ENCODE peak calls at places on chromosomes 7 and 10, in four cellular contexts. One of them, this sample, is unnamed.

GRCh38 chr7:84144480-84144879 is 50.1 kb downstream of the SEMA3A start:
- DNase-seq in mesenchymal stem cell: peak; percentile 47
- DNase-seq in H9: no peak
- DNase-seq in mesendoderm: peak; percentile 47
- DNase-seq in this sample: no peak

GRCh38 chr7:30594055-30594539 is 581 bp upstream of the GARS1 start:
- DNase-seq in mesendoderm: peak; percentile 85
- DNase-seq in H9: peak; percentile 51
- DNase-seq in mesenchymal stem cell: no peak
- DNase-seq in this sample: no peak

GRCh38 chr10:70585555-70586243 is 16.8 kb downstream of the PRF1 start:
- DNase-seq in H9: peak; percentile 29
- DNase-seq in mesendoderm: no peak
- DNase-seq in mesenchymal stem cell: no peak
- DNase-seq in this sample: no peak

GRCh38 chr7:28533731-28534531 is 121.6 kb downstream of the CREB5 start:
- DNase-seq in H9: no peak
- DNase-seq in mesenchymal stem cell: no peak
- DNase-seq in mesendoderm: no peak
- DNase-seq in this sample: no peak

GRCh38 chr10:18214692-18215563 is 74.7 kb downstream of the CACNB2 start:
- DNase-seq in mesendoderm: peak; percentile 60
- DNase-seq in mesenchymal stem cell: peak; percentile 67
- DNase-seq in H9: peak; percentile 41
- DNase-seq in this sample: peak; percentile 48

GRCh38 chr10:16779375-16779774 is 37.8 kb downstream of the RSU1 start:
- DNase-seq in H9: no peak
- DNase-seq in mesendoderm: no peak
- DNase-seq in mesenchymal stem cell: no peak
- DNase-seq in this sample: no peak

GRCh38 chr7:151433721-151434400 is 6.1 kb downstream of the CRYGN start:
- DNase-seq in H9: no peak
- DNase-seq in mesendoderm: no peak
- DNase-seq in mesenchymal stem cell: no peak
- DNase-seq in this sample: no peak

GRCh38 chr7:39810204-39810642 is 139.8 kb upstream of the CDK13 start:
- DNase-seq in mesendoderm: peak; percentile 36
- DNase-seq in mesenchymal stem cell: no peak
- DNase-seq in H9: peak; percentile 44
- DNase-seq in this sample: no peak

GRCh38 chr7:44259547-44260457 is 59.0 kb downstream of the YKT6 start:
- DNase-seq in mesendoderm: no peak
- DNase-seq in mesenchymal stem cell: peak; percentile 85
- DNase-seq in H9: no peak
- DNase-seq in this sample: no peak

GRCh38 chr7:150876817-150877526 is 24.7 kb downstream of the AOC1 start:
- DNase-seq in mesendoderm: peak; percentile 99
- DNase-seq in H9: peak; percentile 86
- DNase-seq in mesenchymal stem cell: peak; percentile 94
- DNase-seq in this sample: peak; percentile 80

GRCh38 chr7:116573541-116573940 is 48.7 kb downstream of the CAV1 start:
- DNase-seq in mesendoderm: no peak
- DNase-seq in mesenchymal stem cell: no peak
- DNase-seq in H9: no peak
- DNase-seq in this sample: no peak
- H4K8ac ChIP-seq in mesendoderm: no peak overlapping the region
- H4K8ac ChIP-seq in mesenchymal stem cell: no peak overlapping the region
- H4K8ac ChIP-seq in H9: no peak overlapping the region
- H4K8ac ChIP-seq in this sample: no peak overlapping the region

DNA sequence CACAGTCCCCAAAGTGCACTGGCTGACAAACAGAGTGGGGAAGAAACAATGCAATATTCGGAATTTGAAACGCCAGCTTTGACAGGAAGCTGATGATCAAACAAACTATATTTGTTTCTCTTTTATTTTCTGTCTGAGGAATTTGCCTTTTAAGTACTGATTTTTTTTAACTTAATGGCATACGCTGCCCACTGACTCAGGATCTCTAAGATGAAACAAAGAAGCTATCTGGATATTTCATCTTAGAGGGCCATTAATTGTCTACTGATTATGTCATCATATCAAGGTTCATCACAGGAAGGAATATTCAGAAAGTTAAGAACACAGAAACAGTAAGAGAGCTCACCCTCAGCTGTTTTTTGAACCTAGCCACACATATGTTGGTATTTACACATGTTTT is 197.1 kb upstream of the INHBA start:
- DNase-seq in H9: no peak
- DNase-seq in mesendoderm: no peak
- DNase-seq in mesenchymal stem cell: no peak
- DNase-seq in this sample: no peak
- H4K8ac ChIP-seq in H9: no peak overlapping the region
- H4K8ac ChIP-seq in mesendoderm: no peak overlapping the region
- H4K8ac ChIP-seq in mesenchymal stem cell: no peak overlapping the region
- H4K8ac ChIP-seq in this sample: no peak overlapping the region

GRCh38 chr7:148930335-148930734 is 46.2 kb upstream of the EZH2 start:
- DNase-seq in mesenchymal stem cell: no peak
- DNase-seq in mesendoderm: no peak
- DNase-seq in H9: no peak
- DNase-seq in this sample: no peak

GRCh38 chr7:148924011-148924410 is 39.9 kb upstream of the EZH2 start:
- DNase-seq in mesendoderm: no peak
- DNase-seq in H9: no peak
- DNase-seq in mesenchymal stem cell: no peak
- DNase-seq in this sample: no peak

GRCh38 chr7:148925836-148926235 is 41.7 kb upstream of the EZH2 start:
- DNase-seq in mesendoderm: no peak
- DNase-seq in mesenchymal stem cell: no peak
- DNase-seq in H9: no peak
- DNase-seq in this sample: no peak

GRCh38 chr7:148927141-148927540 is 43.0 kb upstream of the EZH2 start:
- DNase-seq in H9: no peak
- DNase-seq in mesenchymal stem cell: no peak
- DNase-seq in mesendoderm: no peak
- DNase-seq in this sample: no peak

DNA sequence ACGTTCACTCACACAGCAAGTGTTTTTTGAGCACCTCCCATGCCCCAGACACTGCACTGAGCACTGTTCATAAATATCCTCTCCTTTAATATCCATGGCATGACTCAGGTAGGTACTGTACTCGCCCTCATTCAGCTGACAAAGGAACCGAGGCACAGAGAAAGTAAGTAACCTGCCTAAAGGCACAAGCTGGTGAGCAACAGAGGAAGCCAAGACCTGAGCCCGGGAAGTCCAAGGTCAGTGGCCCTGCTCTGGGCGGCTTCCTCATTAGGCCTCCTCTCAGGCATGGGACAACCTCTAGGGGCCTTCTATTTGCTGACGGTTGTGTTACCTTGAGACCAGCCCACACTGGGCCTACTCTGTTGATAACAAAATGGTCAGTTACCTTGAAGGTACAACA is 45.1 kb upstream of the EZH2 start:
- DNase-seq in mesenchymal stem cell: no peak
- DNase-seq in H9: no peak
- DNase-seq in mesendoderm: no peak
- DNase-seq in this sample: no peak
- H4K8ac ChIP-seq in mesenchymal stem cell: no peak overlapping the region
- H4K8ac ChIP-seq in H9: no peak overlapping the region
- H4K8ac ChIP-seq in mesendoderm: no peak overlapping the region
- H4K8ac ChIP-seq in this sample: no peak overlapping the region

DNA sequence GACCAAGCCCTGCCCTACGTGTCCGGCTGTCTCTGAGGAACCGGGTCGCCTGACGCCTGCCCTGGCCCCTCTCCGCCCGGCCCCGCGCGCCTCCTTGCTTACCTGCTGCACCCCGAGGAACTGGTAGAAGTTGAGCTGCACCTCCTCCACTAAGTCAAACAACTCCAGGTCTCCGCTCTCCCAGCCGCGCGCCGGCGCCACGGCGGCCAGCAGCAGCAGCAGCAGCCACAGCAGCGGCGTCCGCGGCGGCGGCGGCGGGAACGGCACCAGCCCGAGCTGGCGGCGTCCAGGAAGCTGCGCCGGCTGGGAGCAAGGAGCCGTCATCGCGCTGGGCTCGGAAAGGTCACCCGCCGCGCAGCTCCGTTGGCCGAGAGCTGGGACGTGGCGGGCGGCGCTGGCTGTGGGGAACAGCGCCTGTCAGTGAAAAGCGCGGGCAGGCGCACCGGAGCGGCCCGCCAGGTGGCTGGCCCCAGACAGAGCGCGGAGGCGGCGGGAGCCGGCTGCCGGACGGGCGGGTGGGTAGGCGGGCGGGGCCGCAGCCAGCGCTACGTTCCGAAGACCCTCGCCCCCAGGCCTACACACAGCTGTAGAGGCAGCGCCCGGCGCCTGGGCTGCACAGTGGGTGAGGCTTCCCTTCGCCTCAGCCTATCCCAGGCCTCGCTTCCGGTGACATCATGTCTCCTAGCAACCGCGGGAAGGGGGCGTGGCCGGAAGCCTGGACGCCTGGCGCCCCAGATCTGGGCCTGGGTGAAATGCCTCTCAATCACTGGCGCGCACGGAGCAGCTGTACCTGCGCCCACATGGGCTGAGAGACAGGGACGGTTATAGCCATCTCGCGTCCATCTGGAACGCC is at the start of gene DNAJC1:
- DNase-seq in H9: peak; percentile 99
- DNase-seq in mesenchymal stem cell: peak; percentile 95
- DNase-seq in mesendoderm: peak; percentile 99
- DNase-seq in this sample: peak; percentile 97
- H4K8ac ChIP-seq in H9: no peak within 1 kb of the TSS
- H4K8ac ChIP-seq in mesenchymal stem cell: peak within 1 kb of the TSS; percentile 95
- H4K8ac ChIP-seq in mesendoderm: no peak within 1 kb of the TSS
- H4K8ac ChIP-seq in this sample: no peak within 1 kb of the TSS

DNA sequence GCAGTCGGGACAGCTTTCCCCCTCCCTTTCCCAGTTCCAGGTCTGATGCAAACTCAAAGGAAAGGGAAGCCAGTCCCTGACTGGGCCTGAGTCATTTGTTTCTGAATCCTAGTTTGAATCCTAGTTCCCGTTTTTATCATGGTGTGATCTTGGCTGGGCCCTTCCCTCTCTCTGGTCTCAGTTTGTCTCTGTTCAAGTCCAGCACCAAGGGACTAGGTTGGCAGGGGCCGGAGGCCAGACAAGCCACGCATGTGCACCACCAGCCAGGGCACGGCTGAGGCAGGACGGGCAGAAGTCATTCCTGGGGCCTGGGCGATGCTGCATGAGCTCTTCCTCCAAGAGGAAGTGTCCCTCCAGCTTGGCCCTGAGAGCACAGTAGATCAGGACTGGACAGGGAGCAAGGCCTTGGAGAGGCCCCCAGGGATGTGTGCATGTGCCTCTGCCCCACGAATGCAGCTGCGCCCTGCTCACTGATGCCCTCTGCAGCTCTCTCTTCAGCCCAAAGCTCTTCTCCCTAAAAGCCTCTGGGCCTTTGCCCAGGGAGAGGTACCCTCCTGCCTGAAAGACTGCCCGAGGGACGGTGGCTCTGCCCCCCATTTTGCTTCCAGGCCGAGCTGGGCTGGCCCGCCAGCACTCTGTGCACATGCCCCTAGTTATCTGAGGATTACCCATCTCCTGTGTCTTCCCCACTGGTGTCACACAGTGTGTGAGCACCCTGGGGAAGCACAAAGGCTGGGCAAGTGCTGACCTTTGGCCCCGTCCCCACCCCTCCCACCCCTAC is 86.7 kb downstream of the ZMIZ1 start:
- DNase-seq in H9: no peak
- DNase-seq in mesendoderm: peak; percentile 56
- DNase-seq in mesenchymal stem cell: peak; percentile 75
- DNase-seq in this sample: no peak
- H4K8ac ChIP-seq in H9: no peak overlapping the region
- H4K8ac ChIP-seq in mesendoderm: no peak overlapping the region
- H4K8ac ChIP-seq in mesenchymal stem cell: peak overlapping the region; percentile 85
- H4K8ac ChIP-seq in this sample: no peak overlapping the region

GRCh38 chr10:69179089-69179742 is 818 bp upstream of the SUPV3L1 start:
- DNase-seq in mesendoderm: no peak
- DNase-seq in mesenchymal stem cell: no peak
- DNase-seq in H9: no peak
- DNase-seq in this sample: no peak
- H4K8ac ChIP-seq in mesendoderm: no peak overlapping the region
- H4K8ac ChIP-seq in mesenchymal stem cell: peak overlapping the region; percentile 59
- H4K8ac ChIP-seq in H9: no peak overlapping the region
- H4K8ac ChIP-seq in this sample: peak overlapping the region; percentile 54

GRCh38 chr10:131831561-131831960 is 69.2 kb upstream of the PPP2R2D start:
- DNase-seq in H9: no peak
- DNase-seq in mesendoderm: no peak
- DNase-seq in mesenchymal stem cell: no peak
- DNase-seq in this sample: no peak
- H4K8ac ChIP-seq in H9: no peak overlapping the region
- H4K8ac ChIP-seq in mesendoderm: no peak overlapping the region
- H4K8ac ChIP-seq in mesenchymal stem cell: no peak overlapping the region
- H4K8ac ChIP-seq in this sample: no peak overlapping the region

This sample was measured in neuronal stem cell.